ENCODE peak calls at places on chromosomes 11 and 22, in seven cellular contexts. E, T, R, V, Q, S and D are unnamed samples.

GRCh38 chr22:42101186-42101585 is 10.6 kb upstream of the NDUFA6 start:
- DNase-seq in V (no peak), R (no peak), S (no peak), E (no peak), T (no peak), Q (no peak), D (no peak)

GRCh38 chr11:61021661-61022212 is 50.3 kb downstream of the CD6 start:
- DNase-seq in T (peak), E (no peak), S (peak), R (peak), V (no peak), Q (no peak), D (peak)

GRCh38 chr22:19803736-19804267 is 43.2 kb downstream of the TBX1 start:
- DNase-seq in E (no peak), V (no peak), Q (no peak), R (no peak), S (no peak), T (no peak), D (no peak)

GRCh38 chr22:19770349-19771220 is 10.0 kb downstream of the TBX1 start:
- DNase-seq in T (no peak), S (no peak), E (no peak), R (no peak), V (no peak), Q (no peak), D (no peak)

GRCh38 chr22:46196268-46196667 is 45.9 kb downstream of the PPARA start:
- DNase-seq in V (no peak), E (no peak), S (no peak), T (no peak), Q (no peak), R (no peak), D (no peak)

GRCh38 chr11:5690216-5690615 is 626 bp downstream of the TRIM22 start:
- DNase-seq in R (no peak), S (no peak), T (peak), V (no peak), Q (no peak), E (no peak), D (no peak)

GRCh38 chr22:27480487-27480886 is 321.1 kb downstream of the MN1 start:
- DNase-seq in R (no peak), Q (peak), V (no peak), T (peak), S (no peak), E (no peak), D (no peak)

GRCh38 chr11:13119928-13120520 is 110.9 kb downstream of the RASSF10 start:
- DNase-seq in V (no peak), R (no peak), S (no peak), T (no peak), E (no peak), Q (peak), D (no peak)

GRCh38 chr11:2811206-2812091 is 74.1 kb downstream of the CDKN1C start:
- DNase-seq in R (no peak), T (no peak), E (no peak), V (no peak), S (no peak), Q (no peak), D (no peak)

GRCh38 chr11:12126352-12127019 is 16.1 kb downstream of the MICAL2 start:
- DNase-seq in S (no peak), V (no peak), R (no peak), T (no peak), Q (no peak), E (no peak), D (no peak)

GRCh38 chr11:75346912-75347647 is 4.4 kb downstream of the ARRB1 start:
- DNase-seq in V (no peak), Q (no peak), R (no peak), S (no peak), E (no peak), T (no peak), D (no peak)

GRCh38 chr11:118343981-118344521 is at the start of gene CD3G:
- DNase-seq in T (no peak), S (peak), V (no peak), R (peak), Q (no peak), E (no peak), D (no peak)

GRCh38 chr22:26416670-26417270 is 12.3 kb upstream of the ASPHD2 start:
- DNase-seq in R (no peak), T (peak), S (no peak), V (peak), Q (no peak), E (no peak), D (peak)

GRCh38 chr11:46308632-46309419 is 31.4 kb downstream of the CREB3L1 start:
- DNase-seq in E (peak), R (peak), S (peak), V (no peak), Q (peak), T (peak), D (peak)

GRCh38 chr11:111944651-111945051 is 7.5 kb downstream of the DIXDC1 start:
- DNase-seq in R (no peak), S (no peak), Q (no peak), T (no peak), E (no peak), V (peak), D (no peak)

GRCh38 chr11:63813563-63814382 is 517 bp downstream of the SPINDOC start:
- DNase-seq in Q (peak), V (no peak), S (peak), R (no peak), T (peak), E (peak), D (peak)

GRCh38 chr11:103085758-103086365 is 6.1 kb downstream of the DCUN1D5 start:
- DNase-seq in S (no peak), V (no peak), R (no peak), Q (no peak), E (no peak), T (no peak), D (no peak)

GRCh38 chr11:66275984-66276612 is 1.9 kb upstream of the CNIH2 start:
- DNase-seq in T (no peak), E (no peak), V (no peak), Q (no peak), S (no peak), R (no peak), D (no peak)

GRCh38 chr11:6320411-6321207 is at the start of gene CAVIN3:
- DNase-seq in T (peak), R (no peak), S (peak), V (no peak), E (no peak), Q (no peak), D (no peak)

GRCh38 chr11:2586793-2587131 is 113.0 kb downstream of the KCNQ1OT1 start:
- DNase-seq in Q (no peak), E (no peak), V (no peak), R (no peak), S (peak), T (no peak), D (no peak)

GRCh38 chr22:34481090-34481489 is 560.8 kb upstream of the LARGE1 start:
- DNase-seq in R (no peak), Q (no peak), E (no peak), T (no peak), S (no peak), V (no peak), D (no peak)

GRCh38 chr22:42878561-42879305 is 21.7 kb upstream of the ARFGAP3 start:
- DNase-seq in T (no peak), R (no peak), S (no peak), E (no peak), Q (no peak), V (no peak), D (no peak)

GRCh38 chr22:47012589-47013365 is 250.3 kb downstream of the TBC1D22A start:
- DNase-seq in E (no peak), R (no peak), T (no peak), V (no peak), S (no peak), Q (no peak), D (peak)

GRCh38 chr11:60756307-60757032 is at the start of gene MS4A15:
- DNase-seq in E (peak), T (peak), V (no peak), R (no peak), S (peak), Q (peak), D (peak)

GRCh38 chr11:67316882-67317364 is 13.6 kb downstream of the SSH3 start:
- DNase-seq in T (no peak), S (no peak), Q (no peak), V (no peak), R (no peak), E (no peak), D (peak)

GRCh38 chr11:119518746-119519382 is 95.9 kb upstream of the THY1 start:
- DNase-seq in T (peak), E (no peak), Q (peak), R (no peak), S (no peak), V (peak), D (peak)

GRCh38 chr11:89436071-89436470 is 55.1 kb downstream of the NOX4 start:
- DNase-seq in R (no peak), Q (no peak), S (no peak), T (peak), E (no peak), V (peak), D (no peak)

GRCh38 chr11:58616594-58616993 is 5.9 kb upstream of the CNTF start:
- DNase-seq in R (no peak), E (no peak), S (no peak), V (peak), T (no peak), Q (no peak), D (no peak)

GRCh38 chr22:40709752-40710413 is 30.6 kb downstream of the MCHR1 start:
- DNase-seq in Q (peak), T (no peak), R (no peak), S (no peak), V (no peak), E (peak), D (no peak)

GRCh38 chr11:4090258-4090657 is 4.3 kb upstream of the RRM1 start:
- DNase-seq in T (no peak), V (no peak), Q (no peak), E (no peak), R (peak), S (no peak), D (no peak)

GRCh38 chr22:28410050-28410816 is 269.4 kb downstream of the TTC28 start:
- DNase-seq in S (no peak), Q (no peak), R (no peak), E (no peak), T (no peak), V (no peak), D (no peak)

GRCh38 chr11:34656062-34656720 is 35.3 kb downstream of the EHF start:
- DNase-seq in T (no peak), Q (no peak), R (no peak), V (no peak), E (no peak), S (no peak), D (no peak)

GRCh38 chr11:69874984-69875673 is 55.9 kb upstream of the FGF3 start:
- DNase-seq in R (no peak), Q (no peak), V (no peak), E (no peak), S (peak), T (peak), D (no peak)

GRCh38 chr22:17678817-17679385 is 40.3 kb downstream of the BCL2L13 start:
- DNase-seq in E (no peak), T (no peak), Q (no peak), V (no peak), S (no peak), R (no peak), D (no peak)

GRCh38 chr11:2714871-2715270 is 15.1 kb upstream of the KCNQ1OT1 start:
- DNase-seq in S (no peak), E (no peak), T (no peak), Q (no peak), V (no peak), R (no peak), D (no peak)

GRCh38 chr11:126474888-126475626 is 119.6 kb downstream of the ST3GAL4 start:
- DNase-seq in T (no peak), V (no peak), R (no peak), S (no peak), Q (no peak), E (no peak), D (no peak)

GRCh38 chr22:19523240-19524169 is 705 bp downstream of the CLDN5 start:
- DNase-seq in T (peak), Q (peak), V (no peak), E (peak), S (peak), R (no peak), D (no peak)